ENCODE peak calls at places on chromosomes 13 and 19, in nine cellular contexts. One of them, this sample, is unnamed.

GRCh38 chr19:33532859-33533455 is 11.4 kb upstream of the PEPD start:
- DNase-seq in stimulated activated CD8-positive, alpha-beta memory T cell treated with anti-CD3 and anti-CD28 coated beads, Interleukin-15, amount 100 ng/mL, for 4 hours: no peak
- DNase-seq in HAP-1: no peak
- DNase-seq in NCI-H524 treated with DMSO at 0.1 percent for 48 hours: no peak
- DNase-seq in stimulated activated CD4-positive, alpha-beta T cell treated with anti-CD3 and anti-CD28 coated beads, Interleukin-1b, Interleukin-23, amount 100 ng/mL, for 24 hours: no peak
- DNase-seq in AML-193: no peak
- DNase-seq in H4: no peak
- DNase-seq in heart left ventricle: no peak
- DNase-seq in progenitor cell of endocrine pancreas: no peak
- DNase-seq in this sample: no peak

GRCh38 chr13:113766035-113766800 is 7.2 kb downstream of the TMEM255B start:
- DNase-seq in stimulated activated CD8-positive, alpha-beta memory T cell treated with anti-CD3 and anti-CD28 coated beads, Interleukin-15, amount 100 ng/mL, for 4 hours: no peak
- DNase-seq in HAP-1: no peak
- DNase-seq in NCI-H524 treated with DMSO at 0.1 percent for 48 hours: no peak
- DNase-seq in stimulated activated CD4-positive, alpha-beta T cell treated with anti-CD3 and anti-CD28 coated beads, Interleukin-1b, Interleukin-23, amount 100 ng/mL, for 24 hours: no peak
- DNase-seq in AML-193: no peak
- DNase-seq in H4: no peak
- DNase-seq in heart left ventricle: no peak
- DNase-seq in progenitor cell of endocrine pancreas: no peak
- DNase-seq in this sample: no peak

GRCh38 chr19:51786651-51787494 is 8.1 kb upstream of the FPR3 start:
- DNase-seq in stimulated activated CD8-positive, alpha-beta memory T cell treated with anti-CD3 and anti-CD28 coated beads, Interleukin-15, amount 100 ng/mL, for 4 hours: no peak
- DNase-seq in HAP-1: no peak
- DNase-seq in NCI-H524 treated with DMSO at 0.1 percent for 48 hours: no peak
- DNase-seq in stimulated activated CD4-positive, alpha-beta T cell treated with anti-CD3 and anti-CD28 coated beads, Interleukin-1b, Interleukin-23, amount 100 ng/mL, for 24 hours: no peak
- DNase-seq in AML-193: no peak
- DNase-seq in H4: no peak
- DNase-seq in heart left ventricle: peak; percentile 24
- DNase-seq in progenitor cell of endocrine pancreas: no peak
- DNase-seq in this sample: no peak

GRCh38 chr13:31824705-31825512 is 85.6 kb downstream of the RXFP2 start:
- DNase-seq in stimulated activated CD8-positive, alpha-beta memory T cell treated with anti-CD3 and anti-CD28 coated beads, Interleukin-15, amount 100 ng/mL, for 4 hours: no peak
- DNase-seq in HAP-1: peak; percentile 27
- DNase-seq in NCI-H524 treated with DMSO at 0.1 percent for 48 hours: peak; percentile 19
- DNase-seq in stimulated activated CD4-positive, alpha-beta T cell treated with anti-CD3 and anti-CD28 coated beads, Interleukin-1b, Interleukin-23, amount 100 ng/mL, for 24 hours: no peak
- DNase-seq in AML-193: peak; percentile 68
- DNase-seq in H4: peak; percentile 15
- DNase-seq in heart left ventricle: no peak
- DNase-seq in progenitor cell of endocrine pancreas: no peak
- DNase-seq in this sample: no peak

GRCh38 chr19:47623151-47623920 is 14.4 kb downstream of the BICRA start:
- DNase-seq in stimulated activated CD8-positive, alpha-beta memory T cell treated with anti-CD3 and anti-CD28 coated beads, Interleukin-15, amount 100 ng/mL, for 4 hours: no peak
- DNase-seq in HAP-1: no peak
- DNase-seq in NCI-H524 treated with DMSO at 0.1 percent for 48 hours: no peak
- DNase-seq in stimulated activated CD4-positive, alpha-beta T cell treated with anti-CD3 and anti-CD28 coated beads, Interleukin-1b, Interleukin-23, amount 100 ng/mL, for 24 hours: no peak
- DNase-seq in AML-193: no peak
- DNase-seq in H4: no peak
- DNase-seq in heart left ventricle: peak; percentile 71
- DNase-seq in progenitor cell of endocrine pancreas: no peak
- DNase-seq in this sample: no peak

GRCh38 chr13:25727250-25727649 is 324.6 kb downstream of the SHISA2 start:
- DNase-seq in stimulated activated CD8-positive, alpha-beta memory T cell treated with anti-CD3 and anti-CD28 coated beads, Interleukin-15, amount 100 ng/mL, for 4 hours: no peak
- DNase-seq in HAP-1: no peak
- DNase-seq in NCI-H524 treated with DMSO at 0.1 percent for 48 hours: no peak
- DNase-seq in stimulated activated CD4-positive, alpha-beta T cell treated with anti-CD3 and anti-CD28 coated beads, Interleukin-1b, Interleukin-23, amount 100 ng/mL, for 24 hours: no peak
- DNase-seq in AML-193: no peak
- DNase-seq in H4: no peak
- DNase-seq in heart left ventricle: no peak
- DNase-seq in progenitor cell of endocrine pancreas: no peak
- DNase-seq in this sample: no peak

GRCh38 chr13:80048802-80049201 is 292.1 kb downstream of the SPRY2 start:
- DNase-seq in stimulated activated CD8-positive, alpha-beta memory T cell treated with anti-CD3 and anti-CD28 coated beads, Interleukin-15, amount 100 ng/mL, for 4 hours: peak; percentile 51
- DNase-seq in HAP-1: peak; percentile 65
- DNase-seq in NCI-H524 treated with DMSO at 0.1 percent for 48 hours: no peak
- DNase-seq in stimulated activated CD4-positive, alpha-beta T cell treated with anti-CD3 and anti-CD28 coated beads, Interleukin-1b, Interleukin-23, amount 100 ng/mL, for 24 hours: peak; percentile 2
- DNase-seq in AML-193: peak; percentile 97
- DNase-seq in H4: peak; percentile 79
- DNase-seq in heart left ventricle: peak; percentile 90
- DNase-seq in progenitor cell of endocrine pancreas: no peak
- DNase-seq in this sample: peak; percentile 4

GRCh38 chr13:44169018-44169909 is 204.4 kb upstream of the SERP2 start:
- DNase-seq in stimulated activated CD8-positive, alpha-beta memory T cell treated with anti-CD3 and anti-CD28 coated beads, Interleukin-15, amount 100 ng/mL, for 4 hours: no peak
- DNase-seq in HAP-1: no peak
- DNase-seq in NCI-H524 treated with DMSO at 0.1 percent for 48 hours: no peak
- DNase-seq in stimulated activated CD4-positive, alpha-beta T cell treated with anti-CD3 and anti-CD28 coated beads, Interleukin-1b, Interleukin-23, amount 100 ng/mL, for 24 hours: no peak
- DNase-seq in AML-193: no peak
- DNase-seq in H4: no peak
- DNase-seq in heart left ventricle: no peak
- DNase-seq in progenitor cell of endocrine pancreas: no peak
- DNase-seq in this sample: no peak

GRCh38 chr19:7550987-7551761 is 15.7 kb downstream of the PNPLA6 start:
- DNase-seq in stimulated activated CD8-positive, alpha-beta memory T cell treated with anti-CD3 and anti-CD28 coated beads, Interleukin-15, amount 100 ng/mL, for 4 hours: no peak
- DNase-seq in HAP-1: peak; percentile 72
- DNase-seq in NCI-H524 treated with DMSO at 0.1 percent for 48 hours: peak; percentile 22
- DNase-seq in stimulated activated CD4-positive, alpha-beta T cell treated with anti-CD3 and anti-CD28 coated beads, Interleukin-1b, Interleukin-23, amount 100 ng/mL, for 24 hours: no peak
- DNase-seq in AML-193: no peak
- DNase-seq in H4: no peak
- DNase-seq in heart left ventricle: peak; percentile 81
- DNase-seq in progenitor cell of endocrine pancreas: peak; percentile 75
- DNase-seq in this sample: no peak

GRCh38 chr19:45069056-45069455 is 7.2 kb downstream of the ZNF296 start:
- DNase-seq in stimulated activated CD8-positive, alpha-beta memory T cell treated with anti-CD3 and anti-CD28 coated beads, Interleukin-15, amount 100 ng/mL, for 4 hours: no peak
- DNase-seq in HAP-1: peak; percentile 43
- DNase-seq in NCI-H524 treated with DMSO at 0.1 percent for 48 hours: no peak
- DNase-seq in stimulated activated CD4-positive, alpha-beta T cell treated with anti-CD3 and anti-CD28 coated beads, Interleukin-1b, Interleukin-23, amount 100 ng/mL, for 24 hours: no peak
- DNase-seq in AML-193: no peak
- DNase-seq in H4: no peak
- DNase-seq in heart left ventricle: no peak
- DNase-seq in progenitor cell of endocrine pancreas: no peak
- DNase-seq in this sample: no peak

GRCh38 chr13:43572601-43573360 is 214.0 kb downstream of the ENOX1 start:
- DNase-seq in stimulated activated CD8-positive, alpha-beta memory T cell treated with anti-CD3 and anti-CD28 coated beads, Interleukin-15, amount 100 ng/mL, for 4 hours: no peak
- DNase-seq in HAP-1: peak; percentile 36
- DNase-seq in NCI-H524 treated with DMSO at 0.1 percent for 48 hours: no peak
- DNase-seq in stimulated activated CD4-positive, alpha-beta T cell treated with anti-CD3 and anti-CD28 coated beads, Interleukin-1b, Interleukin-23, amount 100 ng/mL, for 24 hours: no peak
- DNase-seq in AML-193: no peak
- DNase-seq in H4: peak; percentile 58
- DNase-seq in heart left ventricle: no peak
- DNase-seq in progenitor cell of endocrine pancreas: no peak
- DNase-seq in this sample: no peak

GRCh38 chr19:51690359-51691121 is 2.6 kb upstream of the SPACA6 start:
- DNase-seq in stimulated activated CD8-positive, alpha-beta memory T cell treated with anti-CD3 and anti-CD28 coated beads, Interleukin-15, amount 100 ng/mL, for 4 hours: no peak
- DNase-seq in HAP-1: peak; percentile 82
- DNase-seq in NCI-H524 treated with DMSO at 0.1 percent for 48 hours: no peak
- DNase-seq in stimulated activated CD4-positive, alpha-beta T cell treated with anti-CD3 and anti-CD28 coated beads, Interleukin-1b, Interleukin-23, amount 100 ng/mL, for 24 hours: no peak
- DNase-seq in AML-193: peak; percentile 6
- DNase-seq in H4: peak; percentile 79
- DNase-seq in heart left ventricle: peak; percentile 81
- DNase-seq in progenitor cell of endocrine pancreas: peak; percentile 40
- DNase-seq in this sample: no peak

GRCh38 chr13:46307554-46307953 is 79.5 kb downstream of the RUBCNL start:
- DNase-seq in stimulated activated CD8-positive, alpha-beta memory T cell treated with anti-CD3 and anti-CD28 coated beads, Interleukin-15, amount 100 ng/mL, for 4 hours: no peak
- DNase-seq in HAP-1: no peak
- DNase-seq in NCI-H524 treated with DMSO at 0.1 percent for 48 hours: no peak
- DNase-seq in stimulated activated CD4-positive, alpha-beta T cell treated with anti-CD3 and anti-CD28 coated beads, Interleukin-1b, Interleukin-23, amount 100 ng/mL, for 24 hours: no peak
- DNase-seq in AML-193: peak; percentile 20
- DNase-seq in H4: no peak
- DNase-seq in heart left ventricle: no peak
- DNase-seq in progenitor cell of endocrine pancreas: no peak
- DNase-seq in this sample: no peak

GRCh38 chr13:33016414-33017409 is at the start of gene KL:
- DNase-seq in stimulated activated CD8-positive, alpha-beta memory T cell treated with anti-CD3 and anti-CD28 coated beads, Interleukin-15, amount 100 ng/mL, for 4 hours: no peak
- DNase-seq in HAP-1: no peak
- DNase-seq in NCI-H524 treated with DMSO at 0.1 percent for 48 hours: no peak
- DNase-seq in stimulated activated CD4-positive, alpha-beta T cell treated with anti-CD3 and anti-CD28 coated beads, Interleukin-1b, Interleukin-23, amount 100 ng/mL, for 24 hours: no peak
- DNase-seq in AML-193: no peak
- DNase-seq in H4: no peak
- DNase-seq in heart left ventricle: peak; percentile 64
- DNase-seq in progenitor cell of endocrine pancreas: peak; percentile 22
- DNase-seq in this sample: no peak

GRCh38 chr19:49437231-49437630 is 4.1 kb downstream of the SLC17A7 start:
- DNase-seq in stimulated activated CD8-positive, alpha-beta memory T cell treated with anti-CD3 and anti-CD28 coated beads, Interleukin-15, amount 100 ng/mL, for 4 hours: no peak
- DNase-seq in HAP-1: no peak
- DNase-seq in NCI-H524 treated with DMSO at 0.1 percent for 48 hours: peak; percentile 89
- DNase-seq in stimulated activated CD4-positive, alpha-beta T cell treated with anti-CD3 and anti-CD28 coated beads, Interleukin-1b, Interleukin-23, amount 100 ng/mL, for 24 hours: no peak
- DNase-seq in AML-193: no peak
- DNase-seq in H4: no peak
- DNase-seq in heart left ventricle: no peak
- DNase-seq in progenitor cell of endocrine pancreas: no peak
- DNase-seq in this sample: no peak

GRCh38 chr13:19818223-19818842 is 35.6 kb upstream of the PSPC1 start:
- DNase-seq in stimulated activated CD8-positive, alpha-beta memory T cell treated with anti-CD3 and anti-CD28 coated beads, Interleukin-15, amount 100 ng/mL, for 4 hours: no peak
- DNase-seq in HAP-1: peak; percentile 48
- DNase-seq in NCI-H524 treated with DMSO at 0.1 percent for 48 hours: no peak
- DNase-seq in stimulated activated CD4-positive, alpha-beta T cell treated with anti-CD3 and anti-CD28 coated beads, Interleukin-1b, Interleukin-23, amount 100 ng/mL, for 24 hours: no peak
- DNase-seq in AML-193: no peak
- DNase-seq in H4: no peak
- DNase-seq in heart left ventricle: peak; percentile 33
- DNase-seq in progenitor cell of endocrine pancreas: peak; percentile 70
- DNase-seq in this sample: no peak

GRCh38 chr13:113854238-113855011 is 9.5 kb downstream of the GAS6 start:
- DNase-seq in stimulated activated CD8-positive, alpha-beta memory T cell treated with anti-CD3 and anti-CD28 coated beads, Interleukin-15, amount 100 ng/mL, for 4 hours: no peak
- DNase-seq in HAP-1: no peak
- DNase-seq in NCI-H524 treated with DMSO at 0.1 percent for 48 hours: no peak
- DNase-seq in stimulated activated CD4-positive, alpha-beta T cell treated with anti-CD3 and anti-CD28 coated beads, Interleukin-1b, Interleukin-23, amount 100 ng/mL, for 24 hours: no peak
- DNase-seq in AML-193: no peak
- DNase-seq in H4: no peak
- DNase-seq in heart left ventricle: peak; percentile 82
- DNase-seq in progenitor cell of endocrine pancreas: no peak
- DNase-seq in this sample: no peak

GRCh38 chr13:94784066-94784465 is 71.7 kb upstream of the SOX21 start:
- DNase-seq in stimulated activated CD8-positive, alpha-beta memory T cell treated with anti-CD3 and anti-CD28 coated beads, Interleukin-15, amount 100 ng/mL, for 4 hours: no peak
- DNase-seq in HAP-1: no peak
- DNase-seq in NCI-H524 treated with DMSO at 0.1 percent for 48 hours: no peak
- DNase-seq in stimulated activated CD4-positive, alpha-beta T cell treated with anti-CD3 and anti-CD28 coated beads, Interleukin-1b, Interleukin-23, amount 100 ng/mL, for 24 hours: no peak
- DNase-seq in AML-193: no peak
- DNase-seq in H4: no peak
- DNase-seq in heart left ventricle: no peak
- DNase-seq in progenitor cell of endocrine pancreas: no peak
- DNase-seq in this sample: no peak

GRCh38 chr13:26480246-26480855 is 77.1 kb upstream of the WASF3 start:
- DNase-seq in stimulated activated CD8-positive, alpha-beta memory T cell treated with anti-CD3 and anti-CD28 coated beads, Interleukin-15, amount 100 ng/mL, for 4 hours: no peak
- DNase-seq in HAP-1: no peak
- DNase-seq in NCI-H524 treated with DMSO at 0.1 percent for 48 hours: no peak
- DNase-seq in stimulated activated CD4-positive, alpha-beta T cell treated with anti-CD3 and anti-CD28 coated beads, Interleukin-1b, Interleukin-23, amount 100 ng/mL, for 24 hours: no peak
- DNase-seq in AML-193: no peak
- DNase-seq in H4: no peak
- DNase-seq in heart left ventricle: no peak
- DNase-seq in progenitor cell of endocrine pancreas: no peak
- DNase-seq in this sample: no peak

GRCh38 chr13:90272356-90272755 is 1075.1 kb upstream of the MIR17HG start:
- DNase-seq in stimulated activated CD8-positive, alpha-beta memory T cell treated with anti-CD3 and anti-CD28 coated beads, Interleukin-15, amount 100 ng/mL, for 4 hours: no peak
- DNase-seq in HAP-1: no peak
- DNase-seq in NCI-H524 treated with DMSO at 0.1 percent for 48 hours: no peak
- DNase-seq in stimulated activated CD4-positive, alpha-beta T cell treated with anti-CD3 and anti-CD28 coated beads, Interleukin-1b, Interleukin-23, amount 100 ng/mL, for 24 hours: no peak
- DNase-seq in AML-193: no peak
- DNase-seq in H4: peak; percentile 5
- DNase-seq in heart left ventricle: no peak
- DNase-seq in progenitor cell of endocrine pancreas: no peak
- DNase-seq in this sample: no peak

GRCh38 chr13:80297094-80297493 is 43.8 kb downstream of the SPRY2 start:
- DNase-seq in stimulated activated CD8-positive, alpha-beta memory T cell treated with anti-CD3 and anti-CD28 coated beads, Interleukin-15, amount 100 ng/mL, for 4 hours: no peak
- DNase-seq in HAP-1: peak; percentile 54
- DNase-seq in NCI-H524 treated with DMSO at 0.1 percent for 48 hours: no peak
- DNase-seq in stimulated activated CD4-positive, alpha-beta T cell treated with anti-CD3 and anti-CD28 coated beads, Interleukin-1b, Interleukin-23, amount 100 ng/mL, for 24 hours: no peak
- DNase-seq in AML-193: peak; percentile 32
- DNase-seq in H4: no peak
- DNase-seq in heart left ventricle: no peak
- DNase-seq in progenitor cell of endocrine pancreas: no peak
- DNase-seq in this sample: no peak

GRCh38 chr19:42501733-42502132 is 26.5 kb downstream of the CEACAM1 start:
- DNase-seq in stimulated activated CD8-positive, alpha-beta memory T cell treated with anti-CD3 and anti-CD28 coated beads, Interleukin-15, amount 100 ng/mL, for 4 hours: no peak
- DNase-seq in HAP-1: no peak
- DNase-seq in NCI-H524 treated with DMSO at 0.1 percent for 48 hours: no peak
- DNase-seq in stimulated activated CD4-positive, alpha-beta T cell treated with anti-CD3 and anti-CD28 coated beads, Interleukin-1b, Interleukin-23, amount 100 ng/mL, for 24 hours: no peak
- DNase-seq in AML-193: no peak
- DNase-seq in H4: no peak
- DNase-seq in heart left ventricle: no peak
- DNase-seq in progenitor cell of endocrine pancreas: no peak
- DNase-seq in this sample: no peak

GRCh38 chr13:34340534-34340933 is 522.6 kb downstream of the RFC3 start:
- DNase-seq in stimulated activated CD8-positive, alpha-beta memory T cell treated with anti-CD3 and anti-CD28 coated beads, Interleukin-15, amount 100 ng/mL, for 4 hours: no peak
- DNase-seq in HAP-1: no peak
- DNase-seq in NCI-H524 treated with DMSO at 0.1 percent for 48 hours: no peak
- DNase-seq in stimulated activated CD4-positive, alpha-beta T cell treated with anti-CD3 and anti-CD28 coated beads, Interleukin-1b, Interleukin-23, amount 100 ng/mL, for 24 hours: no peak
- DNase-seq in AML-193: no peak
- DNase-seq in H4: peak; percentile 25
- DNase-seq in heart left ventricle: no peak
- DNase-seq in progenitor cell of endocrine pancreas: no peak
- DNase-seq in this sample: no peak

This sample was measured in esophagus squamous epithelium.